ENCODE peak calls at places on chromosomes 16 and 17, in four cellular contexts. X is right atrium auricular region, P is NB4, O is adipocyte. M is an unnamed sample.
A peak's percentile ranks its signal among the peaks of the same experiment; 100 is the strongest.

GRCh38 chr17:19337712-19338023 is 24.9 kb downstream of the B9D1 start:
- DNase-seq in X (no peak), P (no peak), O (no peak), M (no peak)

GRCh38 chr16:100989-101388 is 23.0 kb downstream of the MPG start:
- DNase-seq in X (no peak), P (no peak), O (no peak), M (no peak)

GRCh38 chr17:43860077-43860725 is 13.2 kb downstream of the CD300LG start:
- DNase-seq in X (no peak), P (no peak), O (peak; percentile 26), M (peak; percentile 36)

GRCh38 chr17:77451271-77451893 is 310.6 kb downstream of the SEC14L1 start:
- DNase-seq in X (no peak), P (peak; percentile 48), O (peak; percentile 85), M (peak; percentile 83)

GRCh38 chr16:477287-477686 is 50.2 kb upstream of the CAPN15 start:
- DNase-seq in X (no peak), P (peak; percentile 80), O (no peak), M (no peak)

GRCh38 chr17:77795685-77796084 is 162.8 kb upstream of the TNRC6C start:
- DNase-seq in X (no peak), P (no peak), O (no peak), M (no peak)

GRCh38 chr16:88009566-88010342 is 58.5 kb downstream of the BANP start:
- DNase-seq in X (no peak), P (no peak), O (no peak), M (no peak)

GRCh38 chr16:72989203-72989991 is 58.5 kb downstream of the ZFHX3 start:
- DNase-seq in X (no peak), P (no peak), O (peak; percentile 86), M (peak; percentile 19)

GRCh38 chr16:47638175-47638574 is 177.0 kb downstream of the PHKB start:
- DNase-seq in X (no peak), P (no peak), O (no peak), M (no peak)

GRCh38 chr17:60618854-60619253 is 18.9 kb downstream of the PPM1D start:
- DNase-seq in X (no peak), P (no peak), O (no peak), M (no peak)

GRCh38 chr17:64147110-64148016 is 17.4 kb upstream of the ERN1 start:
- DNase-seq in X (peak; percentile 30), P (peak; percentile 54), O (peak; percentile 44), M (peak; percentile 27)

GRCh38 chr17:73535746-73536145 is 108.5 kb downstream of the SDK2 start:
- DNase-seq in X (no peak), P (no peak), O (no peak), M (no peak)

GRCh38 chr16:21264226-21265036 is 13.7 kb downstream of the CRYM start:
- DNase-seq in X (no peak), P (no peak), O (peak; percentile 13), M (no peak)

GRCh38 chr17:72660274-72661092 is 432.0 kb downstream of the SLC39A11 start:
- DNase-seq in X (no peak), P (no peak), O (no peak), M (no peak)

GRCh38 chr16:70737377-70738082 is 51.7 kb upstream of the MTSS2 start:
- DNase-seq in X (no peak), P (peak; percentile 72), O (peak; percentile 97), M (peak; percentile 93)

GRCh38 chr17:19712436-19713004 is 3.9 kb downstream of the SLC47A2 start:
- DNase-seq in X (no peak), P (no peak), O (no peak), M (no peak)

GRCh38 chr17:36791150-36791653 is 146.1 kb upstream of the LHX1 start:
- DNase-seq in X (no peak), P (no peak), O (no peak), M (no peak)

GRCh38 chr17:33832295-33832694 is 422.8 kb upstream of the CCL2 start:
- DNase-seq in X (no peak), P (no peak), O (no peak), M (no peak)

GRCh38 chr16:27265982-27266381 is 2.6 kb downstream of the NSMCE1 start:
- DNase-seq in X (no peak), P (no peak), O (no peak), M (no peak)

GRCh38 chr16:24152826-24153225 is 103.3 kb upstream of the CACNG3 start:
- DNase-seq in X (no peak), P (no peak), O (no peak), M (peak; percentile 1)

GRCh38 chr16:83300326-83300725 is 507.5 kb upstream of the HSBP1 start:
- DNase-seq in X (no peak), P (no peak), O (no peak), M (no peak)

GRCh38 chr16:58339452-58339938 is 44.7 kb upstream of the PRSS54 start:
- DNase-seq in X (no peak), P (peak; percentile 12), O (peak; percentile 34), M (peak; percentile 52)

GRCh38 chr16:30786936-30787612 is at the start of gene ZNF629:
- DNase-seq in X (peak; percentile 69), P (peak; percentile 61), O (peak; percentile 80), M (peak; percentile 77)

GRCh38 chr17:75012320-75013076 is at the start of gene MRPL58:
- DNase-seq in X (peak; percentile 81), P (peak; percentile 94), O (peak; percentile 96), M (peak; percentile 87)

GRCh38 chr17:32345953-32346600 is 3.9 kb upstream of the ZNF207 start:
- DNase-seq in X (no peak), P (no peak), O (no peak), M (no peak)

GRCh38 chr16:6047325-6047724 is 949.7 kb upstream of the EEF2KMT start:
- DNase-seq in X (no peak), P (no peak), O (no peak), M (no peak)

GRCh38 chr16:50316102-50316847 is 49.9 kb downstream of the ADCY7 start:
- DNase-seq in X (no peak), P (no peak), O (no peak), M (no peak)

GRCh38 chr16:74492976-74493375 is 71.7 kb upstream of the CLEC18B start:
- DNase-seq in X (no peak), P (no peak), O (no peak), M (no peak)

GRCh38 chr16:24151482-24151939 is 104.6 kb upstream of the CACNG3 start:
- DNase-seq in X (no peak), P (no peak), O (no peak), M (peak; percentile 46)

GRCh38 chr17:67020293-67020766 is 24.0 kb upstream of the CACNG1 start:
- DNase-seq in X (no peak), P (no peak), O (no peak), M (no peak)

GRCh38 chr16:6888536-6888935 is 444.1 kb upstream of the RBFOX1 start:
- DNase-seq in X (no peak), P (no peak), O (no peak), M (no peak)

GRCh38 chr17:7233701-7234099 is 617 bp downstream of the DVL2 start:
- DNase-seq in X (no peak), P (no peak), O (no peak), M (no peak)

GRCh38 chr16:66495440-66495839 is 54.5 kb downstream of the TK2 start:
- DNase-seq in X (no peak), P (no peak), O (no peak), M (no peak)

GRCh38 chr17:43609613-43610385 is 51.9 kb downstream of the MEOX1 start:
- DNase-seq in X (no peak), P (no peak), O (peak; percentile 22), M (no peak)

DNA sequence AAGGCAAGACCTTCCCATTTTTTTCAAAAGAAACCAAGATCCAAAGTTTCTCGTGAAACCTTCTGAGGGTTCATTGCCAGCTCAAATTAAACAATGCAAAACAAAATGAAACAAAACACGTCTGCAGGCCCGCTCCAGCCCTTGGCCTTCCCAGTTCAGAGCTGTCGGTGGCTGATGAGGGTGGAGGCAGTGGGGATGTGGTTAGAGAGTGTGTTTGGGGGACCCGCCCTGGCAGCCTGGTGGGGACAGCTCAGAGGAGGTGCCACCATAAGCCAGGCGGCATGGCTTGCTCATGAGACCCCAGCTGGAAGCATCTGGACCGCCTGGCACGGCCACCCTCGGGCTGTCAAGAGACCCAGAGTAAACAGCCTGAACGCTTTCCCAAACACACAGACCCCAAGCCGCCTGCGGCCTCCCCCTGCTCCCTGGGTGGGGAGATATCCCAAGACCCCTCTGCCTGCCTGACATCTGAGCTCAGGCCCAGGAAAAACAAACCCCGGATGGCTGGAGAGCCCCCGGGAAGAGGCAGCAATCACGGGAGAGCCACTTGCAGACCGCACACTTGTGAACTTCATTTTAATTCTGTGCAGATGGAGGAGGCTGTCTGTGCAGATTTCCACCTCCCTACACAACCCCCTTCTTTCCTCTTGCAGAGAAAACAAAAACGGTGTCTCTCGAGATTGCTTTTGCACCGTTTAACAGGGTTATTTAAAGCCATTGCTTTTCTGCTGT is 35.4 kb upstream of the LITAF start:
- DNase-seq in X (no peak), P (no peak), O (peak; percentile 52), M (no peak)
- H3K4me3 ChIP-seq in X (no peak overlapping the region), P (no peak overlapping the region), O (peak overlapping the region; percentile 3), M (no peak overlapping the region)

DNA sequence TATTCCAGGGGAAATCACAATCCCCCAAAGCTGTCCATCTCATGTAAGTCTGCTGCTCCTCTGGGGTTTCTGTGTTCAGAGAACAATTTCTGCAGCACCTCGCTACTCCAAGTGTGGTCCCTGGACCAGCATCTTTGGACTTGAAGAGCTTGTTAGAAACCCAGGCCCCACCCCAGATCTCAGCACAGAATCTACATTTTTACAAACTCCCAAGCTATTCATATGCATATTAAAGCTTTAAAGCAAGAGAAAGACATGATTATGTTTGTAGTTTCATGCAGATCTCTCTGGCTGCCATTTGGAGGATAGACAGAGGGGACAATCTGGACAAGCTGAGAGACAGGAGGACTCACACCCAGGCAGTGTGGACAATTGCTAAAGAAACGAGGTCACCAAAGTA is 33.5 kb downstream of the TEKT5 start:
- DNase-seq in X (no peak), P (no peak), O (no peak), M (no peak)
- H3K4me3 ChIP-seq in X (no peak overlapping the region), P (no peak overlapping the region), O (no peak overlapping the region), M (no peak overlapping the region)

GRCh38 chr16:20072524-20073202 is 1.0 kb downstream of the GPR139 start:
- DNase-seq in X (no peak), P (no peak), O (no peak), M (no peak)
- H3K4me3 ChIP-seq in X (no peak overlapping the region), P (no peak overlapping the region), O (no peak overlapping the region), M (no peak overlapping the region)

GRCh38 chr17:81049372-81049911 is 14.5 kb downstream of the BAIAP2 start:
- DNase-seq in X (no peak), P (peak; percentile 80), O (no peak), M (peak; percentile 21)
- H3K4me3 ChIP-seq in X (no peak overlapping the region), P (peak overlapping the region; percentile 21), O (no peak overlapping the region), M (no peak overlapping the region)

GRCh38 chr16:89821438-89822187 is 5.2 kb upstream of the FANCA start:
- DNase-seq in X (no peak), P (no peak), O (no peak), M (no peak)
- H3K4me3 ChIP-seq in X (no peak overlapping the region), P (no peak overlapping the region), O (no peak overlapping the region), M (no peak overlapping the region)

GRCh38 chr16:14302031-14302398 is 230.9 kb downstream of the MRTFB start:
- DNase-seq in X (no peak), P (peak; percentile 58), O (peak; percentile 91), M (peak; percentile 72)
- H3K4me3 ChIP-seq in X (peak overlapping the region; percentile 66), P (no peak overlapping the region), O (peak overlapping the region; percentile 97), M (peak overlapping the region; percentile 95)

GRCh38 chr16:86343111-86343642 is 167.2 kb upstream of the FOXF1 start:
- DNase-seq in X (peak; percentile 68), P (no peak), O (no peak), M (peak; percentile 93)
- H3K4me3 ChIP-seq in X (no peak overlapping the region), P (no peak overlapping the region), O (peak overlapping the region; percentile 67), M (peak overlapping the region; percentile 50)